ENCODE peak calls at places on chromosomes 16 and 17, in five cellular contexts. B is astrocyte of the hippocampus; J is body of pancreas; F is GM12891; E is naive thymus-derived CD8-positive, alpha-beta T cell. D is an unnamed sample.

GRCh38 chr16:58502217-58502921 is 2.4 kb downstream of the NDRG4 start:
- DNase-seq in J (no peak), F (no peak), B (no peak), E (no peak), D (no peak)

GRCh38 chr16:87948119-87948545 is 3.1 kb upstream of the BANP start:
- DNase-seq in B (no peak), J (no peak), E (no peak), F (no peak), D (no peak)

GRCh38 chr17:58271532-58271931 is 9.2 kb downstream of the MPO start:
- DNase-seq in J (no peak), E (no peak), B (no peak), F (no peak), D (no peak)

GRCh38 chr17:4940625-4941021 is 555 bp downstream of the RNF167 start:
- DNase-seq in E (no peak), F (no peak), B (no peak), J (no peak), D (no peak)

GRCh38 chr16:35797811-35798210 is 2338.4 kb downstream of the TP53TG3F start:
- DNase-seq in B (no peak), J (no peak), F (no peak), E (no peak), D (no peak)

GRCh38 chr16:81088836-81089235 is 7.4 kb downstream of the GCSH start:
- DNase-seq in B (no peak), F (no peak), J (no peak), E (no peak), D (no peak)

GRCh38 chr17:12445331-12445730 is 220.4 kb upstream of the MYOCD start:
- DNase-seq in E (no peak), J (no peak), F (no peak), B (no peak), D (no peak)

GRCh38 chr17:50307654-50308053 is 33.4 kb downstream of the TMEM92 start:
- DNase-seq in J (peak; percentile 17), F (no peak), B (no peak), E (no peak), D (no peak)

GRCh38 chr16:81448154-81449131 is 3.8 kb downstream of the CMIP start:
- DNase-seq in F (no peak), E (no peak), J (peak; percentile 82), B (peak; percentile 28), D (no peak)

GRCh38 chr17:17591408-17592265 is at the start of gene PEMT:
- DNase-seq in B (peak; percentile 99), J (peak; percentile 99), E (peak; percentile 91), F (peak; percentile 94), D (peak; percentile 96)

GRCh38 chr16:57284206-57284951 is at the start of gene PLLP:
- DNase-seq in E (peak; percentile 49), F (peak; percentile 78), B (peak; percentile 57), J (peak; percentile 62), D (peak; percentile 56)

GRCh38 chr16:46730801-46731690 is 17.1 kb downstream of the MYLK3 start:
- DNase-seq in E (no peak), B (no peak), J (no peak), F (no peak), D (no peak)

GRCh38 chr17:34125921-34126320 is 129.2 kb upstream of the CCL2 start:
- DNase-seq in J (no peak), F (no peak), E (no peak), B (no peak), D (no peak)